ENCODE peak calls at places on chromosome X, in nine cellular contexts. L is choroid plexus epithelial cell; O is transverse colon; I is fibroblast of lung; Q is left ventricle myocardium inferior; V is astrocyte of the spinal cord; A is AG09309; R is CD4-positive, CD25-positive, alpha-beta regulatory T cell; K is cardiac muscle cell. D is an unnamed sample.

GRCh38 chrX:53239474-53239873 is 14.5 kb upstream of the KDM5C start:
- DNase-seq in A (no peak), I (no peak), V (no peak), R (peak; percentile 65), O (no peak), L (no peak), K (no peak), Q (no peak), D (no peak)

GRCh38 chrX:24110049-24110448 is 39.5 kb upstream of the ZFX start:
- DNase-seq in Q (no peak), V (no peak), O (no peak), A (no peak), I (no peak), L (no peak), R (no peak), K (peak; percentile 47), D (no peak)

GRCh38 chrX:129731228-129731627 is 7.6 kb upstream of the XPNPEP2 start:
- DNase-seq in A (no peak), Q (no peak), R (no peak), V (no peak), I (no peak), K (no peak), O (no peak), L (no peak), D (no peak)

GRCh38 chrX:92270936-92271655 is 491.9 kb downstream of the PCDH11X start:
- DNase-seq in R (no peak), L (no peak), O (no peak), Q (no peak), V (no peak), A (no peak), K (no peak), I (peak; percentile 5), D (no peak)

GRCh38 chrX:3939967-3940610 is 226.6 kb upstream of the PRKX start:
- DNase-seq in Q (no peak), L (peak; percentile 30), I (peak; percentile 4), R (peak; percentile 28), K (peak; percentile 21), A (no peak), V (peak; percentile 26), O (no peak), D (no peak)

GRCh38 chrX:108439434-108439883 is at the start of gene COL4A5:
- DNase-seq in L (peak; percentile 93), V (peak; percentile 90), I (peak; percentile 92), A (no peak), R (peak; percentile 0), K (peak; percentile 92), O (peak; percentile 16), Q (peak; percentile 27), D (peak; percentile 64)

GRCh38 chrX:9337056-9337455 is 127.8 kb upstream of the TBL1X start:
- DNase-seq in R (no peak), L (peak; percentile 78), O (no peak), V (peak; percentile 46), K (no peak), A (no peak), Q (peak; percentile 18), I (peak; percentile 87), D (peak; percentile 67)

GRCh38 chrX:133335027-133335426 is 80.3 kb downstream of the GPC4 start:
- DNase-seq in L (peak; percentile 54), V (peak; percentile 39), O (peak; percentile 13), R (peak; percentile 19), K (peak; percentile 61), Q (no peak), I (peak; percentile 55), A (peak; percentile 8), D (peak; percentile 3)

GRCh38 chrX:82912401-82912800 is 595.7 kb upstream of the POU3F4 start:
- DNase-seq in R (no peak), A (no peak), O (no peak), K (no peak), Q (no peak), I (no peak), L (no peak), V (no peak), D (no peak)

GRCh38 chrX:14496674-14497073 is 32.7 kb upstream of the GLRA2 start:
- DNase-seq in V (peak; percentile 3), K (no peak), I (no peak), O (no peak), A (no peak), Q (no peak), R (peak; percentile 11), L (no peak), D (no peak)
- H3K4me3 ChIP-seq in V (no peak overlapping the region), K (no peak overlapping the region), I (peak overlapping the region; percentile 54), O (peak overlapping the region; percentile 23), A (no peak overlapping the region), Q (peak overlapping the region; percentile 50), R (peak overlapping the region; percentile 80), L (no peak overlapping the region), D (no peak overlapping the region)

DNA sequence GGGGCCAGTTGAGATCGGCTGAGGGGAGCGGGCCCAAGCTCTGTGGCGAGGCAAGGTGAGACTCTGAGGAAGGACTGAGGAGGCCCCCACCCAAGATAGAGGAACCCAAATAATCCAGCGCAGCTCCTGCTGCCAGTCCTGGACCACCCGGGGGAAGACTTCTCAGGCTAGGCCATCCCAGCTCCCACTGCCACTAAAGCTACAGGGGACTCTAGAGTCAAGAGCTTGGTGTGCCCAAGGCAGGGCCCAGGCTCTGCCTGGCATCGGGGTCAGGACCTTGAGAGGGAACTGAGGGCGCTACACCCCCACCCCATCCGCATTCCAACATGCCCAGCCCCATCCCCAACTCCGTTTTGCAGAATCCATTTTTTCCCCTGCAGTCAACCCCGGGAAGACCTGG is 8.6 kb downstream of the MAGEA4 start:
- DNase-seq in L (no peak), V (no peak), O (no peak), R (no peak), A (no peak), I (no peak), Q (no peak), K (no peak), D (no peak)
- H3K4me3 ChIP-seq in L (no peak overlapping the region), V (no peak overlapping the region), O (no peak overlapping the region), R (no peak overlapping the region), A (no peak overlapping the region), I (no peak overlapping the region), Q (no peak overlapping the region), K (no peak overlapping the region), D (no peak overlapping the region)

GRCh38 chrX:79572566-79572965 is 205.4 kb upstream of the ITM2A start:
- DNase-seq in R (no peak), I (no peak), K (no peak), V (no peak), A (no peak), Q (no peak), L (no peak), O (no peak), D (no peak)
- H3K4me3 ChIP-seq in R (no peak overlapping the region), I (no peak overlapping the region), K (no peak overlapping the region), V (no peak overlapping the region), A (no peak overlapping the region), Q (no peak overlapping the region), L (no peak overlapping the region), O (no peak overlapping the region), D (no peak overlapping the region)

GRCh38 chrX:2632533-2633504 is 58.3 kb upstream of the CD99 start:
- DNase-seq in V (no peak), Q (no peak), I (no peak), L (no peak), A (no peak), K (no peak), R (no peak), O (no peak), D (no peak)

GRCh38 chrX:2640436-2641150 is 50.5 kb upstream of the CD99 start:
- DNase-seq in I (no peak), A (no peak), R (no peak), V (no peak), O (no peak), K (no peak), L (peak; percentile 58), Q (no peak), D (no peak)

GRCh38 chrX:2638279-2638678 is 52.8 kb upstream of the CD99 start:
- DNase-seq in R (no peak), V (no peak), Q (no peak), O (no peak), K (no peak), I (no peak), L (no peak), A (no peak), D (no peak)

GRCh38 chrX:2631743-2632532 is 59.2 kb upstream of the CD99 start:
- DNase-seq in I (no peak), L (no peak), R (no peak), A (no peak), K (no peak), Q (no peak), V (no peak), O (no peak), D (no peak)

GRCh38 chrX:2635366-2635765 is 55.7 kb upstream of the CD99 start:
- DNase-seq in V (no peak), Q (no peak), I (no peak), A (no peak), R (no peak), L (no peak), K (no peak), O (no peak), D (no peak)
- H3K4me3 ChIP-seq in V (no peak overlapping the region), Q (no peak overlapping the region), I (no peak overlapping the region), A (no peak overlapping the region), R (no peak overlapping the region), L (no peak overlapping the region), K (no peak overlapping the region), O (no peak overlapping the region), D (no peak overlapping the region)

DNA sequence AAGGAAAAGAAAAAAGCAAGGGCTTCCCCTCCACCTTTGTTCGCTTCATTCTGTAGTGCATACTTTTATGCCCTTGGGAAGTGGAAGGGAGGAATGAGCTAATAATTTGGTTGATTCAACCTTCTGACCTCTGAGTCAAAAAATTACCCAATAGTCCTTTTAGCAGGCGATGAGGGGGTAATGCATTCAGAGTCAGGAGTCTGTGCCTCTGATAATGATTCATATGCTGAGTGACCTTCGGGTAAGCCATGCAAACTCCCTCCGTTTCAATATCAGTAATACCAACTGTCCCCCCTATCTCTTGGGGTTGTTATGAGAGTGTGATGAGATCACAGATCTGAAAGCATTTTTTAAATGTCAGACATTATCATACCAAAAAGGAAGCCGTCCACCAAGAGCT is 41.6 kb upstream of the ACSL4 start:
- DNase-seq in A (peak; percentile 23), R (peak; percentile 16), V (peak; percentile 33), K (no peak), Q (no peak), I (peak; percentile 81), O (no peak), L (peak; percentile 82), D (peak; percentile 50)
- H3K4me3 ChIP-seq in A (no peak overlapping the region), R (peak overlapping the region; percentile 26), V (no peak overlapping the region), K (no peak overlapping the region), Q (no peak overlapping the region), I (no peak overlapping the region), O (no peak overlapping the region), L (no peak overlapping the region), D (no peak overlapping the region)

D was measured in skeletal muscle cell.